ENCODE peak calls at places on chromosome 22, in five cellular contexts. I is neural progenitor cell, V is PC-3, C is HCT116, W is OCI-LY7. O is an unnamed sample.

GRCh38 chr22:30649430-30650007 is 13.9 kb downstream of the SLC35E4 start:
- DNase-seq in C (peak), V (peak), W (no peak), I (no peak), O (no peak)

GRCh38 chr22:23744485-23744884 is 6.4 kb downstream of the ZNF70 start:
- DNase-seq in V (no peak), I (no peak), W (no peak), C (no peak), O (no peak)

GRCh38 chr22:29480512-29481264 is 670 bp downstream of the NEFH start:
- DNase-seq in V (no peak), W (no peak), I (peak), C (no peak), O (no peak)

GRCh38 chr22:40387758-40388157 is 17.4 kb downstream of the SGSM3 start:
- DNase-seq in W (no peak), I (no peak), C (no peak), V (peak), O (no peak)

GRCh38 chr22:17994424-17995108 is 29.8 kb downstream of the MICAL3 start:
- DNase-seq in C (no peak), W (peak), I (no peak), V (no peak), O (no peak)

GRCh38 chr22:35601743-35602633 is 15.1 kb downstream of the MB start:
- DNase-seq in V (peak), I (no peak), C (no peak), W (no peak), O (no peak)

GRCh38 chr22:22035203-22035602 is 52.6 kb upstream of the TOP3B start:
- DNase-seq in V (no peak), C (no peak), W (no peak), I (no peak), O (no peak)

GRCh38 chr22:18078329-18079041 is 695 bp downstream of the PEX26 start:
- DNase-seq in C (no peak), I (no peak), V (peak), W (peak), O (peak)

GRCh38 chr22:24516301-24516737 is 21.2 kb downstream of the UPB1 start:
- DNase-seq in W (no peak), V (peak), C (no peak), I (no peak), O (no peak)

GRCh38 chr22:31825513-31825912 is 71.7 kb downstream of the DEPDC5 start:
- DNase-seq in I (no peak), W (no peak), V (no peak), C (no peak), O (no peak)

DNA sequence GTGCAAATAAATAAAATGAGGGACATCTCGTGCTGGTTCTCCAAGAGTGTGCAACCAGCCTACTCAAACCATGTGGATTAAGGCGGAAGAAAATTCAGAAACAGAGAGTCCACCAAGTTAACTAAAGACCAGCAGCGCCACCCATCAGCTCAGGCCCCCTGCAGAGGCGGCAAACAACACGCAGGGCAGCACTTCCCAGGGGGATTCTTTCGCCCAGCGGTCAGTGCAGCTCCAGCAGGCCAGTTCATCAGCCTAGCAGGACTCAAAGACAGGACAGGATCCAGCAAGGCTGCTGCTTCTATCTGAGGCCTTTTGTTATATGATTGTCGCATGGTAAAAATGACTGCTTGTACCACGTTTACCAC is 51.7 kb downstream of the PACSIN2 start:
- DNase-seq in I (no peak), V (no peak), C (no peak), W (no peak), O (no peak)
- TF ChIP-seq EZH2phosphoT487 in I (no peak), V (no peak), C (no peak), W (no peak), O (no peak)

DNA sequence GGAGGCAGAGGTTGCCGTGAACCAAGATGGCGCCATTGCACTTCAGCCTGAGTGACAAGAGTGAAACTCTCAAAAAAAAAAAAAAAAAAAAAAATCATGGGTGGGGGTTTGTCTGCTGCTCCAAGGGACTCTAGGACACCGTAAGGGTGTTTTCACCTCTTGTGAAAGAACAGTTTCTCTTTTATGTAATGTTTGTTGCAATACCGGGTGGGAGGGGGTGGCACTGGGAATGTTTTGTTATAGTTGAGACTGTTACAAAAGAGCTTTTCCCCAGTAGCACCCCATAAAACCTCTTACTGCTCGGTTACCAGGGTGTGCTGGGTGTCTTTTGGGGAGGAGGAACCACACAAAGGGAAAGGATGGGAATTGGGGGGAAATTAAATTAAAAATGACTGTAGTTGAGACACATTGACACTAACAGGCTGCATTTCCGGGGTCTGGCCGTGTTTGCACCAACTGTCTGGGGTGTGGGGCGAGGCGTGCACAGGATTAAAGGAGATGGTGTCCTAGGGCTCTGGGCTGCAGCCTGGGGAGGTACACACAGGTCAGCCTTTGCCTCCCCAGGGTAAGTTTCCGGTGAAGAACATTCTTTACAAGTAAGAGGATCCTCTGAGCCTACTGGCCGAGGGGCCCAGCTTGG is 1.6 kb downstream of the NFAM1 start:
- DNase-seq in W (no peak), C (no peak), I (no peak), V (no peak), O (no peak)
- TF ChIP-seq CTCF in W (no peak), C (no peak), I (no peak), V (no peak), O (no peak)

GRCh38 chr22:48849963-48850657 is 977.6 kb downstream of the BRD1 start:
- DNase-seq in C (no peak), W (no peak), I (no peak), V (no peak), O (no peak)

GRCh38 chr22:48853627-48854240 is 973.9 kb downstream of the BRD1 start:
- DNase-seq in W (no peak), V (no peak), C (no peak), I (no peak), O (no peak)

GRCh38 chr22:48850658-48851287 is 976.9 kb downstream of the BRD1 start:
- DNase-seq in V (no peak), C (no peak), W (no peak), I (no peak), O (no peak)

GRCh38 chr22:48849513-48849912 is 978.2 kb downstream of the BRD1 start:
- DNase-seq in V (no peak), W (no peak), C (no peak), I (no peak), O (no peak)

DNA sequence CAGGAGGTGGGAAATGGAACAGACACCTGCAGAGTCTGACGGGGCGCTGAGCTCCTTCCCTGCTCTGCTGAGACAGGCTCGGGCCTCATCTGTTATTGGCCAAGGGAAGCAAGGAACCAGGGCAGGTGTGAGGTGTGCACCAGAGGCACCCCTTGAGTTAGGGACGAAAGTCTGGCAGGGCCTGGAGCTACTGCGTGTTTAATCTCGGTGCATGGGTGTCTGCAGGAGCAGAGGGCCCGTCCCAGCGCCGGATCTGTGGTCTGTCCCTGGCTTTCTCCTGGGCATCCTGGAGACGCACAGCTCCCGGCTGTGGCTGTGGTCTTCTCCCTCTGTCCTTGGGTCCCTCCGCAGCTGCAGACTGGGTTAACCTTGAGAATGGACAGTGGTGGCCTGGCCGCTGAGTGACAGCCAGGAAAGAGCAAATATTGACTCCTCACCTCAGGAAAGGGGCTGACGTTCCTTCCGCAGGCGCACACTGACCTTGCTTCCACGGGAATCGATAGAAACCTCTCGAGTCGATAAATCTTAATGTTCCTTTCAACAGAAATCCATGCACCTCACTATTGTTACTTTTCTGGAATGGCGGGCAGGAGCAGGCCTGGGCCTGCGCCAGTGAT is 975.6 kb downstream of the BRD1 start:
- DNase-seq in C (no peak), I (no peak), W (no peak), V (no peak), O (no peak)
- TF ChIP-seq EZH2phosphoT487 in C (no peak), I (no peak), W (no peak), V (no peak), O (no peak)

DNA sequence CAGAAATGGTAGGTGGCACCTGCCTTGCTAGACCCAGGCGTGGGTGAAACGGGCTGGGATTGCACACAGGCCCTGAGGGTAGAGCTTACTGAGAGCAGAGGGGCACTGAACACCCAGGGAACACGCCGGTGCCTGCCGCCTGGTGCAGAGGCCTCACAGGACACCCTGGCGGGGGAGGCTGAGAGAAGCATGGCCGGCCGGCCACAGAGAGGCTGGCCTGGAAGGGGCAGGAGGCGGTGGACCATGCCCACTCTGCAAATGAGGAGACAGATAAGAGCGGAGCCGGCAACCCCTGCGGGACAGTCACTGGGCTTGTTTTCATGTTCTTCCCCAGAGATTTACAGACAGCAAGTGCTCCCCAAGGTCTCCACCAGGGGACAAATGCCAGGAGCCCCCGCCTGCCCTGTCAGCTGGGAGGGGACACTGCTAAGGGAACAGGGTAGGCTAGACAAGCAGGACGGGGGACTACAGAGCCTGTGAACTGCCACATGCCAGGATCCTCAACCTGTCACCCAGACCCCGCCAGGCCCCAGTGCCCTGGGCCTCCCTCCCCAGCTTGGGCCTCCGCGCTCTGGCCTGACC is 38.5 kb upstream of the TCF20 start:
- DNase-seq in V (no peak), I (no peak), W (no peak), C (no peak), O (no peak)
- TF ChIP-seq CTCF in V (no peak), I (peak), W (no peak), C (no peak), O (peak)

DNA sequence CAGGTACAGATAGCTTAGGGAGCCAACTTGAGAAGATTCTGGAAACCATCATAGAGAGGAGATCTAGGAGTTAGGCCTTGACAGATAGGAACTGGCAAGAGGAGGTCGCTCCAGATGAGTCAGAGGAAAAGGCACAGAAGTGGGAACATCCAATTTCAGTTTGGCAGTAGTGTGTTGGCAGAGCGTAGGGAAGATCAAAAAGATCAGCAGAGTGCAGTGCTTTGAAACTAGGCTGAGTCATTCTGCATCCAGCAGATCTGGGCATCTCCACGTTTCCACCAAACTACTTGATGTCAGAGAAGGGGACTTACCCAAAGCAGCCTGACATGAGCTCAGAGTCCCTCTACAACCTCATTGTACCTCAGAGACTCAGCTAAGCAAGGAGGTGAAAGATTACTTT is 58.5 kb downstream of the GAB4 start:
- DNase-seq in C (peak), W (no peak), I (no peak), V (no peak), O (no peak)
- TF ChIP-seq EZH2phosphoT487 in C (no peak), W (no peak), I (no peak), V (no peak), O (no peak)

GRCh38 chr22:27163162-27164137 is 506.1 kb downstream of the MIAT start:
- DNase-seq in V (no peak), C (no peak), I (no peak), W (no peak), O (no peak)
- TF ChIP-seq CTCF in V (no peak), C (no peak), I (no peak), W (no peak), O (no peak)

GRCh38 chr22:20079745-20080444 is at the start of gene DGCR8:
- DNase-seq in W (peak), C (peak), I (peak), V (peak), O (peak)
- TF ChIP-seq EZH2phosphoT487 in W (no peak), C (no peak), I (no peak), V (no peak), O (no peak)

O was measured in MM.1S.